ENCODE peak calls at places on chromosomes 13 and 19, in seven cellular contexts. O is T-cell; K is stimulated activated CD4-positive, alpha-beta T cell treated with anti-CD3 and anti-CD28 coated beads, Interleukin-1b, Interleukin-23, amount 100 ng/mL, for 1 hour; I is progenitor cell of endocrine pancreas; B is fibroblast of lung; M is cardiac fibroblast; R is retina. E is an unnamed sample.

GRCh38 chr13:45269204-45269603 is 68.4 kb upstream of the KCTD4 start:
- DNase-seq in O (no peak), K (no peak), I (no peak), B (peak; percentile 23), M (peak; percentile 50), R (no peak), E (no peak)

GRCh38 chr13:30759748-30760147 is 24.4 kb downstream of the ALOX5AP start:
- DNase-seq in O (no peak), K (no peak), I (no peak), B (no peak), M (peak; percentile 50), R (no peak), E (no peak)

GRCh38 chr19:37966211-37967072 is 59.4 kb downstream of the SIPA1L3 start:
- DNase-seq in O (no peak), K (no peak), I (no peak), B (no peak), M (no peak), R (peak; percentile 28), E (no peak)

GRCh38 chr19:7225741-7226140 is 68.5 kb downstream of the INSR start:
- DNase-seq in O (no peak), K (no peak), I (no peak), B (no peak), M (no peak), R (no peak), E (no peak)

GRCh38 chr13:27266937-27267336 is 3.7 kb upstream of the RASL11A start:
- DNase-seq in O (no peak), K (no peak), I (no peak), B (no peak), M (no peak), R (no peak), E (no peak)

GRCh38 chr19:47598407-47599349 is 10.3 kb upstream of the BICRA start:
- DNase-seq in O (no peak), K (no peak), I (no peak), B (peak; percentile 96), M (peak; percentile 98), R (peak; percentile 22), E (peak; percentile 36)

GRCh38 chr13:50668882-50669281 is 174.6 kb downstream of the DLEU7 start:
- DNase-seq in O (no peak), K (no peak), I (no peak), B (no peak), M (no peak), R (no peak), E (peak; percentile 17)

GRCh38 chr13:29706923-29707322 is 111.4 kb upstream of the SLC7A1 start:
- DNase-seq in O (no peak), K (no peak), I (no peak), B (no peak), M (no peak), R (no peak), E (no peak)

GRCh38 chr19:18713550-18714117 is 30.2 kb downstream of the CRTC1 start:
- DNase-seq in O (no peak), K (no peak), I (no peak), B (no peak), M (no peak), R (no peak), E (no peak)

GRCh38 chr13:77002590-77003190 is 10.8 kb downstream of the CLN5 start:
- DNase-seq in O (no peak), K (no peak), I (no peak), B (peak; percentile 61), M (peak; percentile 53), R (no peak), E (peak; percentile 43)

GRCh38 chr19:39382991-39383828 is 7.7 kb downstream of the PAF1 start:
- DNase-seq in O (no peak), K (no peak), I (no peak), B (no peak), M (no peak), R (no peak), E (no peak)

GRCh38 chr19:15129856-15130580 is 22.8 kb downstream of the SYDE1 start:
- DNase-seq in O (no peak), K (no peak), I (no peak), B (no peak), M (no peak), R (no peak), E (no peak)

GRCh38 chr13:60162096-60162495 is 1.6 kb downstream of the DIAPH3 start:
- DNase-seq in O (no peak), K (no peak), I (no peak), B (no peak), M (no peak), R (no peak), E (no peak)

GRCh38 chr19:3129112-3129511 is 6.7 kb upstream of the GNA15 start:
- DNase-seq in O (no peak), K (no peak), I (no peak), B (peak; percentile 79), M (peak; percentile 85), R (no peak), E (no peak)

GRCh38 chr19:17202713-17203112 is 12.4 kb upstream of the USE1 start:
- DNase-seq in O (no peak), K (no peak), I (no peak), B (no peak), M (no peak), R (no peak), E (no peak)

GRCh38 chr13:107003911-107004310 is 436.0 kb upstream of the ARGLU1 start:
- DNase-seq in O (no peak), K (no peak), I (no peak), B (no peak), M (no peak), R (no peak), E (no peak)

GRCh38 chr13:111403266-111403665 is 82.8 kb downstream of the TEX29 start:
- DNase-seq in O (no peak), K (no peak), I (no peak), B (no peak), M (no peak), R (no peak), E (no peak)

GRCh38 chr13:35598790-35599369 is 122.4 kb upstream of the MAB21L1 start:
- DNase-seq in O (no peak), K (no peak), I (no peak), B (no peak), M (no peak), R (no peak), E (no peak)

GRCh38 chr19:46493236-46494114 is 2.2 kb downstream of the PNMA8B start:
- DNase-seq in O (no peak), K (no peak), I (no peak), B (no peak), M (peak; percentile 20), R (peak; percentile 67), E (no peak)

GRCh38 chr19:39710333-39710890 is 6.1 kb downstream of the LGALS14 start:
- DNase-seq in O (no peak), K (no peak), I (no peak), B (no peak), M (no peak), R (no peak), E (no peak)

GRCh38 chr13:27556109-27556508 is 64.2 kb downstream of the LNX2 start:
- DNase-seq in O (no peak), K (no peak), I (no peak), B (peak; percentile 87), M (peak; percentile 88), R (no peak), E (peak; percentile 39)

GRCh38 chr13:92896842-92897241 is 329.8 kb upstream of the GPC6 start:
- DNase-seq in O (no peak), K (no peak), I (no peak), B (peak; percentile 47), M (peak; percentile 25), R (no peak), E (no peak)

GRCh38 chr19:43527860-43528622 is 1.0 kb upstream of the ETHE1 start:
- DNase-seq in O (no peak), K (no peak), I (no peak), B (no peak), M (peak; percentile 34), R (no peak), E (no peak)

GRCh38 chr19:34084396-34085145 is 87.7 kb upstream of the LSM14A start:
- DNase-seq in O (no peak), K (no peak), I (no peak), B (no peak), M (no peak), R (no peak), E (no peak)

GRCh38 chr19:28920269-28921066 is 292.5 kb downstream of the UQCRFS1 start:
- DNase-seq in O (no peak), K (no peak), I (no peak), B (no peak), M (no peak), R (peak; percentile 71), E (no peak)

GRCh38 chr13:113421673-113422270 is 31.5 kb downstream of the ADPRHL1 start:
- DNase-seq in O (no peak), K (no peak), I (no peak), B (peak; percentile 77), M (no peak), R (no peak), E (no peak)

GRCh38 chr19:19211499-19212432 is at the start of gene NCAN:
- DNase-seq in O (no peak), K (no peak), I (no peak), B (no peak), M (no peak), R (peak; percentile 79), E (no peak)

GRCh38 chr19:23943411-23943810 is 28.7 kb downstream of the ZNF726 start:
- DNase-seq in O (no peak), K (no peak), I (no peak), B (no peak), M (no peak), R (no peak), E (no peak)

GRCh38 chr19:31589109-31589508 is 239.9 kb upstream of the TSHZ3 start:
- DNase-seq in O (no peak), K (no peak), I (no peak), B (no peak), M (no peak), R (no peak), E (no peak)

GRCh38 chr13:45623516-45624090 is 8.1 kb upstream of the ERICH6B start:
- DNase-seq in O (no peak), K (no peak), I (no peak), B (peak; percentile 36), M (peak; percentile 45), R (no peak), E (no peak)

GRCh38 chr19:49217382-49217781 is 59.8 kb downstream of the TRPM4 start:
- DNase-seq in O (no peak), K (no peak), I (no peak), B (peak; percentile 70), M (peak; percentile 46), R (no peak), E (no peak)

GRCh38 chr19:57055956-57056355 is 63.8 kb upstream of the USP29 start:
- DNase-seq in O (no peak), K (no peak), I (no peak), B (no peak), M (no peak), R (no peak), E (no peak)

GRCh38 chr19:52138614-52139290 is 986 bp downstream of the ZNF616 start:
- DNase-seq in O (no peak), K (no peak), I (peak; percentile 25), B (no peak), M (no peak), R (peak; percentile 81), E (peak; percentile 11)

GRCh38 chr19:6092329-6093286 is 17.7 kb downstream of the RFX2 start:
- DNase-seq in O (no peak), K (no peak), I (peak; percentile 59), B (peak; percentile 71), M (peak; percentile 83), R (peak; percentile 80), E (no peak)

GRCh38 chr19:2150794-2151338 is 500 bp downstream of the AP3D1 start:
- DNase-seq in O (no peak), K (no peak), I (peak; percentile 29), B (no peak), M (no peak), R (peak; percentile 63), E (no peak)